ENCODE peak calls at places on chromosomes 5 and 9, in eight cellular contexts. One of them, this sample, is unnamed.

GRCh38 chr9:124522121-124523098 is 15.2 kb upstream of the NR5A1 start:
- DNase-seq in spleen: no peak
- DNase-seq in CD4-positive, alpha-beta T cell: no peak
- DNase-seq in Peyer's patch: no peak
- DNase-seq in tibial nerve: no peak
- DNase-seq in epithelial cell of esophagus: no peak
- DNase-seq in hepatocyte: no peak
- DNase-seq in fibroblast of mammary gland: no peak
- DNase-seq in this sample: no peak

GRCh38 chr5:180400416-180400815 is 47.3 kb upstream of the GFPT2 start:
- DNase-seq in spleen: peak
- DNase-seq in CD4-positive, alpha-beta T cell: no peak
- DNase-seq in Peyer's patch: no peak
- DNase-seq in tibial nerve: no peak
- DNase-seq in epithelial cell of esophagus: no peak
- DNase-seq in hepatocyte: no peak
- DNase-seq in fibroblast of mammary gland: no peak
- DNase-seq in this sample: no peak

GRCh38 chr9:83708515-83709158 is 879 bp upstream of the UBQLN1 start:
- DNase-seq in spleen: peak
- DNase-seq in CD4-positive, alpha-beta T cell: no peak
- DNase-seq in Peyer's patch: peak
- DNase-seq in tibial nerve: peak
- DNase-seq in epithelial cell of esophagus: peak
- DNase-seq in hepatocyte: peak
- DNase-seq in fibroblast of mammary gland: peak
- DNase-seq in this sample: no peak

GRCh38 chr9:99037768-99038167 is 67.1 kb upstream of the TGFBR1 start:
- DNase-seq in spleen: no peak
- DNase-seq in CD4-positive, alpha-beta T cell: no peak
- DNase-seq in Peyer's patch: no peak
- DNase-seq in tibial nerve: no peak
- DNase-seq in epithelial cell of esophagus: no peak
- DNase-seq in hepatocyte: no peak
- DNase-seq in fibroblast of mammary gland: no peak
- DNase-seq in this sample: no peak

GRCh38 chr9:130948266-130948665 is 9.2 kb upstream of the FIBCD1 start:
- DNase-seq in spleen: no peak
- DNase-seq in CD4-positive, alpha-beta T cell: no peak
- DNase-seq in Peyer's patch: no peak
- DNase-seq in tibial nerve: no peak
- DNase-seq in epithelial cell of esophagus: peak
- DNase-seq in hepatocyte: no peak
- DNase-seq in fibroblast of mammary gland: no peak
- DNase-seq in this sample: no peak

GRCh38 chr9:734831-735511 is 106.5 kb upstream of the DMRT1 start:
- DNase-seq in spleen: no peak
- DNase-seq in CD4-positive, alpha-beta T cell: no peak
- DNase-seq in Peyer's patch: no peak
- DNase-seq in tibial nerve: no peak
- DNase-seq in epithelial cell of esophagus: no peak
- DNase-seq in hepatocyte: peak
- DNase-seq in fibroblast of mammary gland: peak
- DNase-seq in this sample: no peak

GRCh38 chr5:56269216-56269927 is 36.2 kb upstream of the ANKRD55 start:
- DNase-seq in spleen: no peak
- DNase-seq in CD4-positive, alpha-beta T cell: no peak
- DNase-seq in Peyer's patch: no peak
- DNase-seq in tibial nerve: peak
- DNase-seq in epithelial cell of esophagus: peak
- DNase-seq in hepatocyte: peak
- DNase-seq in fibroblast of mammary gland: peak
- DNase-seq in this sample: no peak

GRCh38 chr9:91900057-91900816 is 49.8 kb downstream of the ROR2 start:
- DNase-seq in spleen: peak
- DNase-seq in CD4-positive, alpha-beta T cell: no peak
- DNase-seq in Peyer's patch: no peak
- DNase-seq in tibial nerve: no peak
- DNase-seq in epithelial cell of esophagus: no peak
- DNase-seq in hepatocyte: peak
- DNase-seq in fibroblast of mammary gland: peak
- DNase-seq in this sample: no peak

GRCh38 chr9:130898552-130898852 is 1.9 kb upstream of the QRFP start:
- DNase-seq in spleen: no peak
- DNase-seq in CD4-positive, alpha-beta T cell: no peak
- DNase-seq in Peyer's patch: no peak
- DNase-seq in tibial nerve: no peak
- DNase-seq in epithelial cell of esophagus: no peak
- DNase-seq in hepatocyte: no peak
- DNase-seq in fibroblast of mammary gland: no peak
- DNase-seq in this sample: no peak

GRCh38 chr5:153463806-153464205 is 26.7 kb upstream of the GRIA1 start:
- DNase-seq in spleen: no peak
- DNase-seq in CD4-positive, alpha-beta T cell: no peak
- DNase-seq in Peyer's patch: no peak
- DNase-seq in tibial nerve: no peak
- DNase-seq in epithelial cell of esophagus: peak
- DNase-seq in hepatocyte: peak
- DNase-seq in fibroblast of mammary gland: peak
- DNase-seq in this sample: no peak

GRCh38 chr9:34995288-34996060 is 5.9 kb downstream of the DNAJB5 start:
- DNase-seq in spleen: no peak
- DNase-seq in CD4-positive, alpha-beta T cell: no peak
- DNase-seq in Peyer's patch: no peak
- DNase-seq in tibial nerve: no peak
- DNase-seq in epithelial cell of esophagus: peak
- DNase-seq in hepatocyte: no peak
- DNase-seq in fibroblast of mammary gland: peak
- DNase-seq in this sample: no peak

GRCh38 chr9:79477955-79478751 is 93.6 kb upstream of the TLE4 start:
- DNase-seq in spleen: no peak
- DNase-seq in CD4-positive, alpha-beta T cell: no peak
- DNase-seq in Peyer's patch: no peak
- DNase-seq in tibial nerve: peak
- DNase-seq in epithelial cell of esophagus: peak
- DNase-seq in hepatocyte: peak
- DNase-seq in fibroblast of mammary gland: no peak
- DNase-seq in this sample: no peak

GRCh38 chr9:121299467-121300282 is 31.7 kb downstream of the GSN start:
- DNase-seq in spleen: peak
- DNase-seq in CD4-positive, alpha-beta T cell: no peak
- DNase-seq in Peyer's patch: peak
- DNase-seq in tibial nerve: peak
- DNase-seq in epithelial cell of esophagus: peak
- DNase-seq in hepatocyte: peak
- DNase-seq in fibroblast of mammary gland: no peak
- DNase-seq in this sample: peak

GRCh38 chr5:58022055-58022454 is 437.8 kb downstream of the PLK2 start:
- DNase-seq in spleen: no peak
- DNase-seq in CD4-positive, alpha-beta T cell: no peak
- DNase-seq in Peyer's patch: no peak
- DNase-seq in tibial nerve: peak
- DNase-seq in epithelial cell of esophagus: peak
- DNase-seq in hepatocyte: peak
- DNase-seq in fibroblast of mammary gland: peak
- DNase-seq in this sample: no peak

GRCh38 chr9:34457266-34458012 is 931 bp downstream of the FAM219A start:
- DNase-seq in spleen: peak
- DNase-seq in CD4-positive, alpha-beta T cell: no peak
- DNase-seq in Peyer's patch: no peak
- DNase-seq in tibial nerve: peak
- DNase-seq in epithelial cell of esophagus: peak
- DNase-seq in hepatocyte: peak
- DNase-seq in fibroblast of mammary gland: peak
- DNase-seq in this sample: peak

DNA sequence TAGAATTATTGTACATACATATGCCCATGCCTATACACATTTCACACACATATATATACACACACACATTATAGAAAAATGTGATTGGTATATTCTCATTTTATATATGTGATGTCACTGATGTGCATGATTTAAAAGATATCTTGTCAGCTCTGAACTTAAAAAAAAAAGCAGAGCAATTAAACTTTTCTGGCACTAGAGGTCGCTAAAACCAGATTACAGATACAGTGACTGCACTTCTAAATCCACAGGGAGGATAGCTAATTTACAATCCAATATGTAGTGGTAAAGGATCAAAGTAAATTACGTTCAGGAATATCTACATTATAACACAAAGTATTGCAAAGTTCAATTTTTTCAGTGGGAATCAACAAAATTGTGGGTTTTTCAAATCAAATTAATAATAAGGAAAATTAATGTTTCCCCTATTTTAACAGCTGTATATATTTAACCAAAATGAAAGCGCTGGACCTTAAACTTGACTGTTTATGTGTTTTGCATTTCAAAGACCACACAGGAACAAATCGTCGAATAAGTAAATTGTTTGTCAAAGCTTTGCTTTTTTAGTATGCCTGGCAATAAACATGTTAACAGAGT is 1201.2 kb upstream of the C9orf72 start:
- DNase-seq in spleen: no peak
- DNase-seq in CD4-positive, alpha-beta T cell: no peak
- DNase-seq in Peyer's patch: no peak
- DNase-seq in tibial nerve: no peak
- DNase-seq in epithelial cell of esophagus: peak
- DNase-seq in hepatocyte: peak
- DNase-seq in fibroblast of mammary gland: peak
- DNase-seq in this sample: no peak
- TF ChIP-seq CTCF in spleen: peak
- TF ChIP-seq CTCF in CD4-positive, alpha-beta T cell: no peak
- TF ChIP-seq CTCF in Peyer's patch: no peak
- TF ChIP-seq CTCF in tibial nerve: peak
- TF ChIP-seq CTCF in epithelial cell of esophagus: peak
- TF ChIP-seq CTCF in hepatocyte: peak
- TF ChIP-seq CTCF in fibroblast of mammary gland: peak
- TF ChIP-seq CTCF in this sample: peak

GRCh38 chr5:130074820-130075219 is 170.6 kb downstream of the CHSY3 start:
- DNase-seq in spleen: no peak
- DNase-seq in CD4-positive, alpha-beta T cell: no peak
- DNase-seq in Peyer's patch: no peak
- DNase-seq in tibial nerve: no peak
- DNase-seq in epithelial cell of esophagus: no peak
- DNase-seq in hepatocyte: no peak
- DNase-seq in fibroblast of mammary gland: no peak
- DNase-seq in this sample: no peak

DNA sequence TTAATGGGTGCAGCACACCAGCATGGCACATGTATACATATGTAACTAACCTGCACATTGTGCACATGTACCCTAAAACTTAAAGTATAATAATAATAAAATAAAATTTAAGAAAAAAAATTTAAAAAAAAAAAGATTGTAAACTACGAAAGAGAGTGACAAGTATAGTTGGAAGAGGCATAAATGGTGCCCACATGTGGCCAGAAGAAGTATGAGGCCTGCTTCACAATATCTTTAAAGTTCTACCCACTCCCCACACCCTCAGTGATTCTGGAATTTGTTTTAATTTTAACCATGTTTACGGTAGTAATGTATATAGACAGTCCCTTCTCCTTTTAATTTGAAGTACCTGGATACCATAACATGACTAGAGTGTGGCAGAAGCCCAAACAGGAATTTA is 172.7 kb downstream of the CHSY3 start:
- DNase-seq in spleen: no peak
- DNase-seq in CD4-positive, alpha-beta T cell: no peak
- DNase-seq in Peyer's patch: no peak
- DNase-seq in tibial nerve: no peak
- DNase-seq in epithelial cell of esophagus: no peak
- DNase-seq in hepatocyte: no peak
- DNase-seq in fibroblast of mammary gland: no peak
- DNase-seq in this sample: no peak
- TF ChIP-seq CTCF in spleen: no peak
- TF ChIP-seq CTCF in CD4-positive, alpha-beta T cell: no peak
- TF ChIP-seq CTCF in Peyer's patch: no peak
- TF ChIP-seq CTCF in tibial nerve: no peak
- TF ChIP-seq CTCF in epithelial cell of esophagus: no peak
- TF ChIP-seq CTCF in hepatocyte: no peak
- TF ChIP-seq CTCF in fibroblast of mammary gland: peak
- TF ChIP-seq CTCF in this sample: peak

DNA sequence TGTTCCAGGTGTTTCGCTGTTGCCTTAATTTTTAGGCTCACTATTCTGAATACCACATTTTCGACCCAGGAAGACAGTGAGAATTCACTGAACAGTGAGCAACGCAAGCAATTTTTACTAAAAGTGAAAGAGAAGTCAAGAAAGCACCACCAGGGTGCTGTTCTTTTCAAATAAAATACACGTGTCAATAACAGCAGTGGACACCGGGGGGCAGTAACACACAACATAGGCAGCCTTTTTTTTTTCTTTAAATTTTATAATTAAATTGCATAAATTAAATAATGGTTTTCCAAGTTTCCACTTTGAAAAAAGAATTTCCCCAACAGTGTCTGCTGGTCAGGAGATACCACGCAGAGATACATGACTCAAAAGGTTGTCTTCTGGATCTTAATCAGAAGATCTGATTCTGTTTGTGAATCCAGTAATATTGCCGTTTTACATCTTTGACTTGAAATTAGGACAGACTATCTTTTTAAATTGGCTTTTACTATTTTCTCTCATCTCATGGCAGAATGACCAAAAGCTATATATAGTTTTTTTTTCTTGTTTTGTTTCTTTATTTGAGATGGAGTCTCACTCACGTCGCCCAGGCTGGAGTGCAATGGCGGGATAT is 47.1 kb upstream of the SH3GL2 start:
- DNase-seq in spleen: no peak
- DNase-seq in CD4-positive, alpha-beta T cell: no peak
- DNase-seq in Peyer's patch: no peak
- DNase-seq in tibial nerve: peak
- DNase-seq in epithelial cell of esophagus: peak
- DNase-seq in hepatocyte: peak
- DNase-seq in fibroblast of mammary gland: peak
- DNase-seq in this sample: no peak
- TF ChIP-seq CTCF in spleen: no peak
- TF ChIP-seq CTCF in CD4-positive, alpha-beta T cell: no peak
- TF ChIP-seq CTCF in Peyer's patch: no peak
- TF ChIP-seq CTCF in tibial nerve: peak
- TF ChIP-seq CTCF in epithelial cell of esophagus: peak
- TF ChIP-seq CTCF in hepatocyte: peak
- TF ChIP-seq CTCF in fibroblast of mammary gland: peak
- TF ChIP-seq CTCF in this sample: peak

DNA sequence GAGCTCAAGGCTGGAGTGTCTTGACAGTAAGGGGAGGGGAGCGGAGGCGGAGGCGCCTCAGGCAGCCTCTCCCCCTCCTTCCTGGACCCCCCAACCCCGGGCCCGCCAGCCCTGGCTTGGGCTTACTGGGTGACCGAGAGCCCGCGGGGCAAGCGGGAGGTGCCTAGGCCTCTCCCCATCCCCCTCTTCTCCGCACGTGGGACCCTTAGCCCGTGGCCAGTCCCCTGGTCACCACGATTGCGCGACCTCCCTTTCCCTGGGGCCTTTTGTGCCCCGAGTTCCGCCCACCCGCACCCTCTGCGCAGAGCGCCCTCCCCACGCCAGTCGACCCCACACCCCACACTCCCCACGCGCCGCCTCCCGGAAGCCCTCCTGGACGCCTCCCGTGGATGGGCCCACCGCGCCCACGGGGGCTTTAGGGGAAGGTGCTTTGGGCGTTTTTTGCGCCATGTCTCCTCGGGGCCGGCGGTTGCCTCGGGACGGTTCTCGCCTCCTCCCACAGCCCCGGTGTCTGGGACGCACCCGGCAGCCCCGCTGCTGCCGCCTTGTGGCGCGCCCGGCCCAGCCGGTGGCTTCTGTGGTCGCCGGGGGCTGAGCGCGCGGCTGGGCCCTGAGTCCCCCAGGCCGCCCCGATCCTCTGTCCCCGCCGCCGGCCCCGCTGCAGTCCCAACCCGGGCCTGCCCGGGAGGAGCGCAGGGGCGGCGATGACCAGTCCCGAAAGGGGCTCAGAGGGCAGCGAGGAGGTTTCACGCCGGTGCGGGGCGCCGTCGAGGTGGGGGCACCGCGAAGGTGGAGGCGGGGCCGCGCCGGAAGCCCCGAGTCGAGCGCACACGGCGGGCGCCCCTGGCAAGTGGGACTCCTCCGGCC is 3.2 kb downstream of the TOR4A start:
- DNase-seq in spleen: peak
- DNase-seq in CD4-positive, alpha-beta T cell: no peak
- DNase-seq in Peyer's patch: no peak
- DNase-seq in tibial nerve: no peak
- DNase-seq in epithelial cell of esophagus: peak
- DNase-seq in hepatocyte: peak
- DNase-seq in fibroblast of mammary gland: no peak
- DNase-seq in this sample: peak
- TF ChIP-seq CTCF in spleen: peak
- TF ChIP-seq CTCF in CD4-positive, alpha-beta T cell: no peak
- TF ChIP-seq CTCF in Peyer's patch: no peak
- TF ChIP-seq CTCF in tibial nerve: peak
- TF ChIP-seq CTCF in epithelial cell of esophagus: peak
- TF ChIP-seq CTCF in hepatocyte: peak
- TF ChIP-seq CTCF in fibroblast of mammary gland: no peak
- TF ChIP-seq CTCF in this sample: peak